ENCODE peak calls at places on chromosomes 11 and 22, in four cellular contexts. G is NT2/D1, P is MCF 10A, A is mammary epithelial cell. T is an unnamed sample.

GRCh38 chr11:100776212-100776896 is 89.3 kb downstream of the ARHGAP42 start:
- DNase-seq in G (no peak), P (peak), A (peak), T (no peak)

GRCh38 chr11:125443767-125444311 is 52.2 kb downstream of the FEZ1 start:
- DNase-seq in G (peak), P (no peak), A (no peak), T (no peak)

GRCh38 chr22:50694766-50695420 is 22.3 kb downstream of the SHANK3 start:
- DNase-seq in G (no peak), P (no peak), A (no peak), T (no peak)

GRCh38 chr22:20421507-20421874 is 16.1 kb downstream of the SCARF2 start:
- DNase-seq in G (no peak), P (no peak), A (no peak), T (no peak)

GRCh38 chr22:43823911-43824665 is 12.0 kb upstream of the EFCAB6 start:
- DNase-seq in G (no peak), P (no peak), A (no peak), T (no peak)

GRCh38 chr11:3942160-3942955 is 86.9 kb downstream of the STIM1 start:
- DNase-seq in G (no peak), P (no peak), A (no peak), T (no peak)

GRCh38 chr11:28674432-28675076 is 566.4 kb downstream of the METTL15 start:
- DNase-seq in G (peak), P (peak), A (no peak), T (no peak)

GRCh38 chr11:34773826-34774225 is 142.4 kb downstream of the APIP start:
- DNase-seq in G (no peak), P (no peak), A (no peak), T (no peak)

GRCh38 chr22:20212754-20213699 is 55.1 kb downstream of the RTN4R start:
- DNase-seq in G (no peak), P (no peak), A (no peak), T (no peak)

GRCh38 chr22:19888131-19888746 is 33.6 kb upstream of the GNB1L start:
- DNase-seq in G (no peak), P (no peak), A (no peak), T (no peak)

GRCh38 chr22:48722661-48723060 is 1105.0 kb downstream of the BRD1 start:
- DNase-seq in G (no peak), P (no peak), A (no peak), T (no peak)

GRCh38 chr22:17867160-17867785 is 93.0 kb upstream of the BID start:
- DNase-seq in G (no peak), P (no peak), A (no peak), T (peak)

GRCh38 chr22:39457047-39457545 is 284 bp downstream of the MGAT3 start:
- DNase-seq in G (no peak), P (no peak), A (no peak), T (no peak)

GRCh38 chr22:44341431-44342346 is 28.9 kb upstream of the SHISAL1 start:
- DNase-seq in G (peak), P (peak), A (no peak), T (no peak)

GRCh38 chr22:24247564-24248344 is 2.9 kb upstream of the GGT5 start:
- DNase-seq in G (peak), P (peak), A (peak), T (peak)

GRCh38 chr11:117600261-117600783 is 196.7 kb downstream of the DSCAML1 start:
- DNase-seq in G (no peak), P (no peak), A (no peak), T (peak)

GRCh38 chr11:70032470-70032795 is 45.7 kb upstream of the ANO1 start:
- DNase-seq in G (no peak), P (no peak), A (no peak), T (no peak)

GRCh38 chr11:107538239-107538638 is 27.3 kb downstream of the ALKBH8 start:
- DNase-seq in G (no peak), P (no peak), A (no peak), T (no peak)

GRCh38 chr11:122784325-122785155 is 53.8 kb upstream of the CRTAM start:
- DNase-seq in G (peak), P (peak), A (peak), T (no peak)

GRCh38 chr22:37425369-37425768 is 1.9 kb downstream of the ELFN2 start:
- DNase-seq in G (no peak), P (no peak), A (no peak), T (no peak)

GRCh38 chr11:117026593-117027330 is 71.5 kb downstream of the SIK3 start:
- DNase-seq in G (no peak), P (peak), A (peak), T (no peak)

GRCh38 chr22:17706947-17707346 is 67.3 kb downstream of the BID start:
- DNase-seq in G (no peak), P (no peak), A (no peak), T (no peak)

GRCh38 chr11:2674681-2675131 is 25.1 kb downstream of the KCNQ1OT1 start:
- DNase-seq in G (no peak), P (no peak), A (no peak), T (no peak)

GRCh38 chr11:10373340-10373739 is 68.5 kb downstream of the ADM start:
- DNase-seq in G (no peak), P (no peak), A (no peak), T (peak)

GRCh38 chr11:105903113-105903512 is 118.9 kb downstream of the MSANTD4 start:
- DNase-seq in G (no peak), P (peak), A (no peak), T (no peak)

GRCh38 chr22:43992331-43992821 is 31.7 kb upstream of the PARVB start:
- DNase-seq in G (no peak), P (no peak), A (no peak), T (peak)

GRCh38 chr22:40727607-40728325 is 48.5 kb downstream of the MCHR1 start:
- DNase-seq in G (no peak), P (no peak), A (no peak), T (peak)

GRCh38 chr22:23180893-23181762 is 819 bp downstream of the BCR start:
- DNase-seq in G (no peak), P (peak), A (peak), T (no peak)

GRCh38 chr11:134818531-134818930 is 406.5 kb upstream of the B3GAT1 start:
- DNase-seq in G (peak), P (peak), A (no peak), T (no peak)

GRCh38 chr22:36580846-36581245 is 51.9 kb upstream of the EIF3D start:
- DNase-seq in G (no peak), P (no peak), A (no peak), T (no peak)